ENCODE peak calls at places on chromosomes 12 and 14, in four cellular contexts. One of them, this sample, is unnamed.

GRCh38 chr14:31717294-31718085 is 156.3 kb downstream of the NUBPL start:
- DNase-seq in NCI-H146: peak; percentile 28
- DNase-seq in foreskin fibroblast: no peak
- DNase-seq in psoas muscle: no peak
- DNase-seq in this sample: no peak

GRCh38 chr12:45166056-45166455 is 49.8 kb upstream of the ANO6 start:
- DNase-seq in NCI-H146: no peak
- DNase-seq in foreskin fibroblast: peak; percentile 43
- DNase-seq in psoas muscle: no peak
- DNase-seq in this sample: no peak

GRCh38 chr12:69566603-69567002 is 18.7 kb upstream of the CCT2 start:
- DNase-seq in foreskin fibroblast: no peak
- DNase-seq in NCI-H146: no peak
- DNase-seq in psoas muscle: no peak
- DNase-seq in this sample: no peak

GRCh38 chr12:27193854-27194544 is 50.1 kb upstream of the STK38L start:
- DNase-seq in NCI-H146: no peak
- DNase-seq in foreskin fibroblast: peak; percentile 81
- DNase-seq in psoas muscle: no peak
- DNase-seq in this sample: no peak

GRCh38 chr12:38906482-38907170 is 1.2 kb upstream of the CPNE8 start:
- DNase-seq in foreskin fibroblast: peak; percentile 78
- DNase-seq in psoas muscle: peak; percentile 87
- DNase-seq in NCI-H146: peak; percentile 39
- DNase-seq in this sample: peak; percentile 20

GRCh38 chr14:104592785-104593184 is 11.8 kb downstream of the TMEM179 start:
- DNase-seq in NCI-H146: no peak
- DNase-seq in foreskin fibroblast: no peak
- DNase-seq in psoas muscle: peak; percentile 5
- DNase-seq in this sample: no peak

GRCh38 chr14:45699451-45699850 is 446.4 kb upstream of the MIS18BP1 start:
- DNase-seq in psoas muscle: no peak
- DNase-seq in NCI-H146: no peak
- DNase-seq in foreskin fibroblast: peak; percentile 62
- DNase-seq in this sample: no peak

GRCh38 chr14:22255042-22255441 is 334.0 kb downstream of the DAD1 start:
- DNase-seq in NCI-H146: no peak
- DNase-seq in psoas muscle: no peak
- DNase-seq in foreskin fibroblast: no peak
- DNase-seq in this sample: no peak

GRCh38 chr14:90627478-90627877 is 188.8 kb downstream of the TTC7B start:
- DNase-seq in foreskin fibroblast: no peak
- DNase-seq in psoas muscle: peak; percentile 60
- DNase-seq in NCI-H146: no peak
- DNase-seq in this sample: no peak

GRCh38 chr12:19646599-19646998 is 207.3 kb downstream of the AEBP2 start:
- DNase-seq in NCI-H146: no peak
- DNase-seq in foreskin fibroblast: no peak
- DNase-seq in psoas muscle: no peak
- DNase-seq in this sample: no peak

GRCh38 chr12:11719678-11720099 is 70.2 kb downstream of the ETV6 start:
- DNase-seq in psoas muscle: peak; percentile 50
- DNase-seq in NCI-H146: no peak
- DNase-seq in foreskin fibroblast: peak; percentile 95
- DNase-seq in this sample: no peak

GRCh38 chr14:50762001-50762930 is 68.7 kb downstream of the NIN start:
- DNase-seq in foreskin fibroblast: peak; percentile 95
- DNase-seq in NCI-H146: no peak
- DNase-seq in psoas muscle: no peak
- DNase-seq in this sample: no peak

GRCh38 chr12:31117203-31118011 is 43.7 kb downstream of the DDX11 start:
- DNase-seq in NCI-H146: peak; percentile 77
- DNase-seq in foreskin fibroblast: peak; percentile 67
- DNase-seq in psoas muscle: peak; percentile 55
- DNase-seq in this sample: no peak

GRCh38 chr12:67958187-67958586 is 31.1 kb upstream of the IFNG-AS1 start:
- DNase-seq in foreskin fibroblast: peak; percentile 38
- DNase-seq in NCI-H146: no peak
- DNase-seq in psoas muscle: no peak
- DNase-seq in this sample: no peak

GRCh38 chr14:104303705-104304425 is 165.5 kb downstream of the KIF26A start:
- DNase-seq in psoas muscle: no peak
- DNase-seq in NCI-H146: no peak
- DNase-seq in foreskin fibroblast: no peak
- DNase-seq in this sample: no peak

GRCh38 chr14:104425763-104426691 is 153.5 kb upstream of the C14orf180 start:
- DNase-seq in NCI-H146: no peak
- DNase-seq in foreskin fibroblast: no peak
- DNase-seq in psoas muscle: no peak
- DNase-seq in this sample: no peak

GRCh38 chr14:23137221-23138172 is 18.4 kb upstream of the CEBPE start:
- DNase-seq in foreskin fibroblast: no peak
- DNase-seq in psoas muscle: no peak
- DNase-seq in NCI-H146: no peak
- DNase-seq in this sample: peak; percentile 32

GRCh38 chr12:47364251-47364650 is 284.5 kb upstream of the AMIGO2 start:
- DNase-seq in NCI-H146: no peak
- DNase-seq in foreskin fibroblast: no peak
- DNase-seq in psoas muscle: no peak
- DNase-seq in this sample: no peak

GRCh38 chr12:89962648-89963047 is 254.0 kb upstream of the ATP2B1 start:
- DNase-seq in psoas muscle: no peak
- DNase-seq in NCI-H146: no peak
- DNase-seq in foreskin fibroblast: no peak
- DNase-seq in this sample: no peak

GRCh38 chr12:104596128-104596799 is 139.5 kb downstream of the CHST11 start:
- DNase-seq in foreskin fibroblast: peak; percentile 96
- DNase-seq in psoas muscle: peak; percentile 21
- DNase-seq in NCI-H146: no peak
- DNase-seq in this sample: no peak

GRCh38 chr14:64234877-64235651 is 59.1 kb downstream of the ESR2 start:
- DNase-seq in NCI-H146: no peak
- DNase-seq in psoas muscle: peak; percentile 37
- DNase-seq in foreskin fibroblast: no peak
- DNase-seq in this sample: peak; percentile 39

GRCh38 chr12:89946518-89946917 is 237.9 kb upstream of the ATP2B1 start:
- DNase-seq in foreskin fibroblast: no peak
- DNase-seq in NCI-H146: no peak
- DNase-seq in psoas muscle: no peak
- DNase-seq in this sample: no peak

GRCh38 chr12:2845280-2845679 is 10.4 kb upstream of the NRIP2 start:
- DNase-seq in foreskin fibroblast: peak; percentile 67
- DNase-seq in psoas muscle: no peak
- DNase-seq in NCI-H146: no peak
- DNase-seq in this sample: no peak

GRCh38 chr14:20873370-20874177 is 17.6 kb upstream of the RNASE3 start:
- DNase-seq in foreskin fibroblast: peak; percentile 76
- DNase-seq in NCI-H146: peak; percentile 11
- DNase-seq in psoas muscle: peak; percentile 83
- DNase-seq in this sample: no peak

GRCh38 chr14:35423621-35424020 is 19.1 kb upstream of the NFKBIA start:
- DNase-seq in NCI-H146: no peak
- DNase-seq in psoas muscle: no peak
- DNase-seq in foreskin fibroblast: no peak
- DNase-seq in this sample: no peak